ENCODE peak calls at places on chromosomes 3 and 15, in seven cellular contexts. One of them, this sample, is unnamed.

GRCh38 chr3:129824926-129825541 is 68.5 kb downstream of the TMCC1 start:
- DNase-seq in fibroblast of the conjunctiva: peak
- DNase-seq in MM.1S: peak
- DNase-seq in T-helper 17 cell: no peak
- DNase-seq in GM03348: peak
- DNase-seq in lung: peak
- DNase-seq in GM04504: peak
- DNase-seq in this sample: peak

GRCh38 chr3:138474163-138474562 is 39.7 kb downstream of the ESYT3 start:
- DNase-seq in fibroblast of the conjunctiva: no peak
- DNase-seq in MM.1S: no peak
- DNase-seq in T-helper 17 cell: no peak
- DNase-seq in GM03348: no peak
- DNase-seq in lung: peak
- DNase-seq in GM04504: no peak
- DNase-seq in this sample: no peak

GRCh38 chr15:48965972-48966371 is 2.3 kb upstream of the SHC4 start:
- DNase-seq in fibroblast of the conjunctiva: no peak
- DNase-seq in MM.1S: no peak
- DNase-seq in T-helper 17 cell: no peak
- DNase-seq in GM03348: peak
- DNase-seq in lung: no peak
- DNase-seq in GM04504: no peak
- DNase-seq in this sample: no peak

GRCh38 chr3:162437480-162437879 is 940.9 kb downstream of the OTOL1 start:
- DNase-seq in fibroblast of the conjunctiva: no peak
- DNase-seq in MM.1S: no peak
- DNase-seq in T-helper 17 cell: no peak
- DNase-seq in GM03348: no peak
- DNase-seq in lung: no peak
- DNase-seq in GM04504: no peak
- DNase-seq in this sample: no peak

GRCh38 chr15:49058559-49058958 is 12.3 kb upstream of the SECISBP2L start:
- DNase-seq in fibroblast of the conjunctiva: no peak
- DNase-seq in MM.1S: no peak
- DNase-seq in T-helper 17 cell: no peak
- DNase-seq in GM03348: no peak
- DNase-seq in lung: no peak
- DNase-seq in GM04504: no peak
- DNase-seq in this sample: no peak

GRCh38 chr3:140563206-140563605 is 114.7 kb upstream of the TRIM42 start:
- DNase-seq in fibroblast of the conjunctiva: no peak
- DNase-seq in MM.1S: no peak
- DNase-seq in T-helper 17 cell: no peak
- DNase-seq in GM03348: no peak
- DNase-seq in lung: no peak
- DNase-seq in GM04504: no peak
- DNase-seq in this sample: no peak

GRCh38 chr15:94421711-94422110 is 190.3 kb downstream of the MCTP2 start:
- DNase-seq in fibroblast of the conjunctiva: no peak
- DNase-seq in MM.1S: no peak
- DNase-seq in T-helper 17 cell: no peak
- DNase-seq in GM03348: no peak
- DNase-seq in lung: no peak
- DNase-seq in GM04504: no peak
- DNase-seq in this sample: no peak

GRCh38 chr3:194251461-194251860 is 99.7 kb downstream of the CPN2 start:
- DNase-seq in fibroblast of the conjunctiva: no peak
- DNase-seq in MM.1S: no peak
- DNase-seq in T-helper 17 cell: no peak
- DNase-seq in GM03348: no peak
- DNase-seq in lung: no peak
- DNase-seq in GM04504: no peak
- DNase-seq in this sample: no peak

GRCh38 chr15:85730001-85730820 is 64.5 kb downstream of the KLHL25 start:
- DNase-seq in fibroblast of the conjunctiva: peak
- DNase-seq in MM.1S: peak
- DNase-seq in T-helper 17 cell: no peak
- DNase-seq in GM03348: peak
- DNase-seq in lung: no peak
- DNase-seq in GM04504: no peak
- DNase-seq in this sample: no peak

GRCh38 chr3:71101014-71101413 is 482.5 kb downstream of the FOXP1 start:
- DNase-seq in fibroblast of the conjunctiva: no peak
- DNase-seq in MM.1S: no peak
- DNase-seq in T-helper 17 cell: no peak
- DNase-seq in GM03348: peak
- DNase-seq in lung: no peak
- DNase-seq in GM04504: no peak
- DNase-seq in this sample: no peak

GRCh38 chr15:77611767-77612166 is 20.9 kb downstream of the LINGO1 start:
- DNase-seq in fibroblast of the conjunctiva: no peak
- DNase-seq in MM.1S: no peak
- DNase-seq in T-helper 17 cell: no peak
- DNase-seq in GM03348: no peak
- DNase-seq in lung: no peak
- DNase-seq in GM04504: no peak
- DNase-seq in this sample: no peak

GRCh38 chr3:13843351-13843750 is 36.5 kb downstream of the WNT7A start:
- DNase-seq in fibroblast of the conjunctiva: no peak
- DNase-seq in MM.1S: no peak
- DNase-seq in T-helper 17 cell: no peak
- DNase-seq in GM03348: no peak
- DNase-seq in lung: no peak
- DNase-seq in GM04504: no peak
- DNase-seq in this sample: no peak

GRCh38 chr3:33911525-33912322 is 113.3 kb downstream of the PDCD6IP start:
- DNase-seq in fibroblast of the conjunctiva: no peak
- DNase-seq in MM.1S: no peak
- DNase-seq in T-helper 17 cell: no peak
- DNase-seq in GM03348: peak
- DNase-seq in lung: no peak
- DNase-seq in GM04504: peak
- DNase-seq in this sample: no peak